ENCODE peak calls at places on chromosomes 16 and 17, in four cellular contexts. One of them, this sample, is unnamed.

GRCh38 chr17:67365762-67366192 is 600 bp downstream of the PSMD12 start:
- DNase-seq in AG04449: no peak
- DNase-seq in lower leg skin: no peak
- DNase-seq in endothelial cell of umbilical vein: peak; percentile 71
- DNase-seq in this sample: peak; percentile 67

GRCh38 chr17:35088911-35089845 is 25.7 kb upstream of the RFFL start:
- DNase-seq in AG04449: no peak
- DNase-seq in lower leg skin: peak; percentile 97
- DNase-seq in endothelial cell of umbilical vein: peak; percentile 73
- DNase-seq in this sample: peak; percentile 76

GRCh38 chr16:11082108-11082859 is 137.9 kb downstream of the CLEC16A start:
- DNase-seq in endothelial cell of umbilical vein: no peak
- DNase-seq in lower leg skin: no peak
- DNase-seq in AG04449: no peak
- DNase-seq in this sample: no peak

GRCh38 chr17:17849863-17850373 is 13.1 kb upstream of the SREBF1 start:
- DNase-seq in endothelial cell of umbilical vein: peak; percentile 46
- DNase-seq in AG04449: no peak
- DNase-seq in lower leg skin: no peak
- DNase-seq in this sample: peak; percentile 66

GRCh38 chr17:63774982-63775290 is 966 bp downstream of the DDX42 start:
- DNase-seq in endothelial cell of umbilical vein: peak; percentile 33
- DNase-seq in lower leg skin: no peak
- DNase-seq in AG04449: no peak
- DNase-seq in this sample: no peak

GRCh38 chr16:50368410-50369132 is at the start of gene BRD7:
- DNase-seq in endothelial cell of umbilical vein: peak; percentile 39
- DNase-seq in AG04449: no peak
- DNase-seq in lower leg skin: no peak
- DNase-seq in this sample: peak; percentile 81

GRCh38 chr16:80788016-80788415 is 16.4 kb downstream of the CDYL2 start:
- DNase-seq in lower leg skin: no peak
- DNase-seq in AG04449: peak; percentile 16
- DNase-seq in endothelial cell of umbilical vein: no peak
- DNase-seq in this sample: no peak

GRCh38 chr16:67945392-67945933 is 1.5 kb upstream of the LCAT start:
- DNase-seq in lower leg skin: no peak
- DNase-seq in endothelial cell of umbilical vein: no peak
- DNase-seq in AG04449: no peak
- DNase-seq in this sample: no peak

GRCh38 chr16:20336955-20337354 is 9.6 kb upstream of the GP2 start:
- DNase-seq in endothelial cell of umbilical vein: no peak
- DNase-seq in AG04449: no peak
- DNase-seq in lower leg skin: no peak
- DNase-seq in this sample: no peak

GRCh38 chr16:24991349-24991748 is 23.8 kb downstream of the ARHGAP17 start:
- DNase-seq in endothelial cell of umbilical vein: peak; percentile 13
- DNase-seq in lower leg skin: no peak
- DNase-seq in AG04449: no peak
- DNase-seq in this sample: no peak

GRCh38 chr17:8837438-8838075 is 29.9 kb downstream of the PIK3R6 start:
- DNase-seq in AG04449: no peak
- DNase-seq in lower leg skin: peak; percentile 59
- DNase-seq in endothelial cell of umbilical vein: no peak
- DNase-seq in this sample: no peak

GRCh38 chr16:84569382-84569987 is 48.4 kb downstream of the COTL1 start:
- DNase-seq in endothelial cell of umbilical vein: no peak
- DNase-seq in AG04449: no peak
- DNase-seq in lower leg skin: no peak
- DNase-seq in this sample: no peak

GRCh38 chr17:72466606-72467005 is 345.8 kb downstream of the SOX9 start:
- DNase-seq in endothelial cell of umbilical vein: no peak
- DNase-seq in AG04449: no peak
- DNase-seq in lower leg skin: peak; percentile 29
- DNase-seq in this sample: no peak

GRCh38 chr17:44326867-44327444 is 2.3 kb upstream of the SLC25A39 start:
- DNase-seq in lower leg skin: peak; percentile 99
- DNase-seq in AG04449: peak; percentile 80
- DNase-seq in endothelial cell of umbilical vein: peak; percentile 96
- DNase-seq in this sample: peak; percentile 99

GRCh38 chr17:44334315-44335181 is 9.9 kb upstream of the SLC25A39 start:
- DNase-seq in lower leg skin: no peak
- DNase-seq in AG04449: no peak
- DNase-seq in endothelial cell of umbilical vein: no peak
- DNase-seq in this sample: no peak

GRCh38 chr17:44327715-44328449 is 3.3 kb upstream of the SLC25A39 start:
- DNase-seq in lower leg skin: no peak
- DNase-seq in endothelial cell of umbilical vein: no peak
- DNase-seq in AG04449: no peak
- DNase-seq in this sample: no peak

GRCh38 chr17:44333371-44333770 is 8.7 kb upstream of the SLC25A39 start:
- DNase-seq in AG04449: no peak
- DNase-seq in endothelial cell of umbilical vein: no peak
- DNase-seq in lower leg skin: no peak
- DNase-seq in this sample: no peak

GRCh38 chr17:44331249-44331760 is 6.7 kb upstream of the SLC25A39 start:
- DNase-seq in endothelial cell of umbilical vein: peak; percentile 80
- DNase-seq in AG04449: no peak
- DNase-seq in lower leg skin: peak; percentile 91
- DNase-seq in this sample: peak; percentile 81
- TF ChIP-seq CTCF in endothelial cell of umbilical vein: peak; percentile 72
- TF ChIP-seq CTCF in AG04449: peak; percentile 61
- TF ChIP-seq CTCF in lower leg skin: no peak
- TF ChIP-seq CTCF in this sample: peak; percentile 63

GRCh38 chr16:15434079-15434424 is 336 bp upstream of the BMERB1 start:
- DNase-seq in AG04449: no peak
- DNase-seq in endothelial cell of umbilical vein: no peak
- DNase-seq in lower leg skin: no peak
- DNase-seq in this sample: no peak

GRCh38 chr16:15439102-15439501 is 4.7 kb downstream of the BMERB1 start:
- DNase-seq in AG04449: no peak
- DNase-seq in endothelial cell of umbilical vein: no peak
- DNase-seq in lower leg skin: no peak
- DNase-seq in this sample: no peak

GRCh38 chr16:15435216-15435864 is 952 bp downstream of the BMERB1 start:
- DNase-seq in lower leg skin: no peak
- DNase-seq in endothelial cell of umbilical vein: peak; percentile 2
- DNase-seq in AG04449: no peak
- DNase-seq in this sample: no peak

GRCh38 chr16:15434425-15435215 is at the start of gene BMERB1:
- DNase-seq in endothelial cell of umbilical vein: peak; percentile 73
- DNase-seq in AG04449: no peak
- DNase-seq in lower leg skin: peak; percentile 92
- DNase-seq in this sample: peak; percentile 93
- H3K4me3 ChIP-seq in endothelial cell of umbilical vein: peak within 1 kb of the TSS; percentile 67
- H3K4me3 ChIP-seq in AG04449: peak within 1 kb of the TSS; percentile 94
- H3K4me3 ChIP-seq in lower leg skin: peak within 1 kb of the TSS; percentile 50
- H3K4me3 ChIP-seq in this sample: peak within 1 kb of the TSS; percentile 96

GRCh38 chr16:1335996-1336395 is 2.6 kb downstream of the BAIAP3 start:
- DNase-seq in AG04449: no peak
- DNase-seq in lower leg skin: no peak
- DNase-seq in endothelial cell of umbilical vein: no peak
- DNase-seq in this sample: no peak
- TF ChIP-seq CTCF in AG04449: no peak
- TF ChIP-seq CTCF in lower leg skin: no peak
- TF ChIP-seq CTCF in endothelial cell of umbilical vein: no peak
- TF ChIP-seq CTCF in this sample: no peak

GRCh38 chr17:82228278-82228841 is 482 bp upstream of the SLC16A3 start:
- DNase-seq in endothelial cell of umbilical vein: peak; percentile 31
- DNase-seq in lower leg skin: peak; percentile 89
- DNase-seq in AG04449: no peak
- DNase-seq in this sample: no peak

GRCh38 chr17:82228842-82229685 is at the start of gene SLC16A3:
- DNase-seq in AG04449: no peak
- DNase-seq in lower leg skin: peak; percentile 89
- DNase-seq in endothelial cell of umbilical vein: peak; percentile 51
- DNase-seq in this sample: peak; percentile 95

GRCh38 chr17:82226170-82226808 is 2.6 kb upstream of the SLC16A3 start:
- DNase-seq in endothelial cell of umbilical vein: no peak
- DNase-seq in AG04449: no peak
- DNase-seq in lower leg skin: no peak
- DNase-seq in this sample: no peak

GRCh38 chr17:82226809-82227628 is 1.8 kb upstream of the SLC16A3 start:
- DNase-seq in endothelial cell of umbilical vein: no peak
- DNase-seq in AG04449: no peak
- DNase-seq in lower leg skin: no peak
- DNase-seq in this sample: no peak

DNA sequence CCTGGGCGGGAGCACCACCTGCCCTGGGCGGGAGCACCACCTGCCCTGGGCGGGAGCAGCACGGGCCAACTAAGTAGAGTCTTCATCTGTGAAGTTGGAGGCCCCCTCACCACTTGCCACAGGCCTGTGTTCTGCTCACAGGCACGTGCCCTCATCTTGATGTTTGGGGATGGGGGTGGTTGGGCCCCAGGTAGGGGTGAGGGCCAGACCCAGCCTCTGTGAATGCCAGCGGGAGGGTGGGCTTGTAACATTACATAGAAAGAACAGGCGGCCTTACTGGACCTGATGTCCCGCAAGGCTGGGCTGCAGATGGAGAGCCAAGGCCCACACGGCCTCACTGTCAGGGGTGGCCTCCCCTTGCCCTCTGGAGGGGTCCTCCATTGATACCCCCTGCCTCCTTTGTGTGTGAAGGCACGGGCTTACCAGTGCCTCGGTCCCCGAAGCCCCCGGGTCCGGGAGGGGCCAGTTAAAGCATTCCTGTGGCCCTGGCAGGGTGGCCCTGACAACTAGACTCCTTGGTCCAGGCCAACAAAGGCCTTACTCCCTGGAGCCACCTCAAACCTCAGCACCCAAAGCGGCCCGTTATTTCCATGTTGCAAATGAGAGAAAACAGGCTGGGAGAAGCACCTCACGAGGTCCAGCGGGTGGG is 1.1 kb upstream of the SLC16A3 start:
- DNase-seq in AG04449: no peak
- DNase-seq in lower leg skin: no peak
- DNase-seq in endothelial cell of umbilical vein: no peak
- DNase-seq in this sample: no peak
- H3K4me3 ChIP-seq in AG04449: peak overlapping the region; percentile 86
- H3K4me3 ChIP-seq in lower leg skin: no peak overlapping the region
- H3K4me3 ChIP-seq in endothelial cell of umbilical vein: peak overlapping the region; percentile 53
- H3K4me3 ChIP-seq in this sample: no peak overlapping the region